ENCODE peak calls at places on chromosomes 16 and 17, in ten cellular contexts. F is neural progenitor cell, I is uterus, J is GM12878, Q is HL-60, E is fibroblast of lung, W is colonic mucosa, V is heart right ventricle, Z is dorsolateral prefrontal cortex, P is lower lobe of right lung. B is an unnamed sample.

GRCh38 chr17:32525116-32525515 is 38.3 kb downstream of the CDK5R1 start:
- DNase-seq in F (no peak), I (no peak), J (no peak), Q (no peak), E (peak), W (no peak), V (no peak), Z (no peak), P (no peak), B (no peak)

GRCh38 chr16:59060212-59060611 is 326.1 kb upstream of the GOT2 start:
- DNase-seq in F (no peak), I (no peak), J (no peak), Q (no peak), E (peak), W (no peak), V (no peak), Z (no peak), P (no peak), B (no peak)

GRCh38 chr16:14585287-14585686 is 44.8 kb downstream of the PARN start:
- DNase-seq in F (no peak), I (no peak), J (no peak), Q (no peak), E (no peak), W (no peak), V (no peak), Z (no peak), P (no peak), B (no peak)

GRCh38 chr17:78238823-78239488 is 7.5 kb downstream of the TMEM235 start:
- DNase-seq in F (no peak), I (no peak), J (no peak), Q (no peak), E (no peak), W (no peak), V (no peak), Z (no peak), P (no peak), B (no peak)

GRCh38 chr16:80103463-80103862 is 437.3 kb upstream of the DYNLRB2 start:
- DNase-seq in F (no peak), I (no peak), J (no peak), Q (no peak), E (no peak), W (no peak), V (no peak), Z (no peak), P (no peak), B (no peak)

GRCh38 chr17:6782244-6782643 is 6.2 kb downstream of the FBXO39 start:
- DNase-seq in F (no peak), I (no peak), J (no peak), Q (no peak), E (no peak), W (no peak), V (no peak), Z (no peak), P (no peak), B (no peak)

GRCh38 chr17:61728297-61728836 is 135.0 kb downstream of the BRIP1 start:
- DNase-seq in F (no peak), I (no peak), J (no peak), Q (no peak), E (no peak), W (no peak), V (no peak), Z (no peak), P (no peak), B (no peak)

GRCh38 chr16:7025616-7026190 is 306.9 kb upstream of the RBFOX1 start:
- DNase-seq in F (peak), I (peak), J (no peak), Q (no peak), E (no peak), W (peak), V (peak), Z (peak), P (peak), B (peak)

GRCh38 chr17:15298176-15298575 is 33.0 kb upstream of the PMP22 start:
- DNase-seq in F (no peak), I (no peak), J (no peak), Q (no peak), E (peak), W (no peak), V (no peak), Z (no peak), P (no peak), B (no peak)

GRCh38 chr16:2591476-2592240 is 53.8 kb downstream of the PDPK1 start:
- DNase-seq in F (no peak), I (no peak), J (no peak), Q (no peak), E (no peak), W (no peak), V (no peak), Z (no peak), P (peak), B (no peak)

GRCh38 chr16:16110111-16110490 is 113.2 kb downstream of the ABCC6 start:
- DNase-seq in F (no peak), I (no peak), J (no peak), Q (no peak), E (no peak), W (no peak), V (no peak), Z (no peak), P (no peak), B (no peak)

GRCh38 chr16:56615353-56615752 is 7.0 kb downstream of the MT2A start:
- DNase-seq in F (no peak), I (no peak), J (no peak), Q (no peak), E (peak), W (no peak), V (no peak), Z (no peak), P (no peak), B (no peak)

GRCh38 chr16:31032736-31033708 is at the start of gene STX4:
- DNase-seq in F (peak), I (peak), J (peak), Q (peak), E (peak), W (peak), V (peak), Z (peak), P (peak), B (peak)

GRCh38 chr16:3171181-3171854 is 16.7 kb upstream of the OR1F1 start:
- DNase-seq in F (peak), I (no peak), J (no peak), Q (no peak), E (no peak), W (no peak), V (no peak), Z (no peak), P (peak), B (no peak)

GRCh38 chr17:9566067-9566466 is 9.6 kb downstream of the STX8 start:
- DNase-seq in F (no peak), I (no peak), J (no peak), Q (no peak), E (no peak), W (no peak), V (no peak), Z (no peak), P (no peak), B (no peak)

GRCh38 chr17:81553616-81554181 is 1.5 kb upstream of the FAAP100 start:
- DNase-seq in F (no peak), I (peak), J (peak), Q (peak), E (peak), W (peak), V (no peak), Z (no peak), P (no peak), B (no peak)

GRCh38 chr17:35284955-35285354 is 42.1 kb downstream of the SLFN5 start:
- DNase-seq in F (no peak), I (no peak), J (no peak), Q (no peak), E (no peak), W (no peak), V (no peak), Z (no peak), P (no peak), B (no peak)

GRCh38 chr16:79721186-79721745 is 120.7 kb upstream of the MAF start:
- DNase-seq in F (no peak), I (peak), J (no peak), Q (no peak), E (peak), W (peak), V (no peak), Z (no peak), P (no peak), B (no peak)

GRCh38 chr17:2854662-2855061 is 58.4 kb downstream of the RAP1GAP2 start:
- DNase-seq in F (no peak), I (peak), J (no peak), Q (no peak), E (no peak), W (peak), V (peak), Z (no peak), P (no peak), B (peak)

GRCh38 chr16:4075534-4075933 is 40.7 kb downstream of the ADCY9 start:
- DNase-seq in F (no peak), I (no peak), J (no peak), Q (no peak), E (no peak), W (no peak), V (no peak), Z (no peak), P (no peak), B (no peak)

GRCh38 chr16:57592591-57593003 is 35.8 kb upstream of the ADGRG1 start:
- DNase-seq in F (no peak), I (no peak), J (no peak), Q (peak), E (no peak), W (no peak), V (no peak), Z (no peak), P (no peak), B (no peak)

GRCh38 chr17:76270127-76270592 is 5.0 kb downstream of the UBALD2 start:
- DNase-seq in F (no peak), I (no peak), J (no peak), Q (no peak), E (no peak), W (no peak), V (no peak), Z (no peak), P (no peak), B (no peak)

GRCh38 chr17:35498429-35499178 is 38.9 kb downstream of the SLFN12L start:
- DNase-seq in F (no peak), I (no peak), J (no peak), Q (no peak), E (no peak), W (no peak), V (no peak), Z (no peak), P (no peak), B (no peak)

GRCh38 chr17:15038656-15039055 is 226.5 kb downstream of the PMP22 start:
- DNase-seq in F (no peak), I (no peak), J (no peak), Q (no peak), E (peak), W (no peak), V (no peak), Z (no peak), P (no peak), B (no peak)

GRCh38 chr16:56993204-56993603 is 3.8 kb downstream of the NLRC5 start:
- DNase-seq in F (no peak), I (no peak), J (no peak), Q (no peak), E (no peak), W (no peak), V (no peak), Z (no peak), P (no peak), B (no peak)

GRCh38 chr17:39835038-39835786 is 28.9 kb downstream of the IKZF3 start:
- DNase-seq in F (peak), I (no peak), J (no peak), Q (no peak), E (no peak), W (no peak), V (no peak), Z (no peak), P (no peak), B (no peak)

GRCh38 chr16:1154887-1155331 is 2.0 kb downstream of the CACNA1H start:
- DNase-seq in F (no peak), I (no peak), J (no peak), Q (no peak), E (no peak), W (no peak), V (no peak), Z (no peak), P (no peak), B (no peak)
- H3K27ac ChIP-seq in F (no peak), I (peak), J (no peak), Q (no peak), E (peak), W (peak), V (no peak), Z (no peak), P (peak), B (peak)

DNA sequence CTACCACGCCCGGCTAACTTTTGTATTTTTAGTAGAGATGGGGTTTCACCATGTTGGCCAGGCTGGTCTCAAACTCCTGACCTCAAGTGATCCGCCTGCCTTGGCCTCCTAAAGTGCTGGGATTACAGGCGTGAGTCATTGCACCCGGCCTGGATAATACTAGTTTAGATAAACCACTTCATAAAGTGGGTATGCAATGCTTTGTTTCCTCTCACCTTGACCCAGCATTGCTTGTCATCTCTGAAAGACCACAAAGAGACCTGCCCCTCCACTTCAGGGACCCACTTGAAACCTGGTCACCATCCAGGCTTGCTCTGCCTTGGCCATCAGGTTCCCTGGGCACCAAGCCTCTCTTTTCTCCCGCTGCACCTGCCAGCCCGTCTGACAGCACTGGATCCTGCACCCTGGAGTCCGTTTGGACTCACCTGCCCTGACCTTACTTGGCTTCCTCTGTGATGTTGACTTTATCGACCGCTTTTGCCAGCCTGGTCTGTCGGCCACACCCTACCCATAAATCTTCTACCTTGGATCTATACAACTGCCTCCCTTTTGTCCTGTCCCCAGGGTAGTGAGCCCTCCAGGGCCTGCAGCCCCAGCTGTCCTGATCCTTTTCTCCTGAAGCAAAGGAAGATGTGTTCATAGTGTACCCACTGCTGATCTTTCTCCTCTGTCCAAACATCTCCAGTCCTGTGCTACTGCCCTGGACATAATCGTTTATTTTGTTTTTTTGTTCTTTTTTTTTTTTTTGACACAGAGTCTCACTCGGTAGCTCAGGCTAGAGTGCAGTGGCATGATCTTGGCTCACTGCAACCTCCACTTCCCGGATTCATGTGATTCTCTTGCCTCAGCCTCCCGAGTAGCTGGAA is 12.7 kb upstream of the ZG16 start:
- DNase-seq in F (no peak), I (no peak), J (no peak), Q (no peak), E (no peak), W (peak), V (no peak), Z (no peak), P (peak), B (no peak)
- TF ChIP-seq CTCF in F (no peak), I (no peak), J (no peak), Q (no peak), E (no peak), W (no peak), V (no peak), Z (no peak), P (no peak), B (no peak)

GRCh38 chr16:20939599-20939998 is 39.0 kb downstream of the LYRM1 start:
- DNase-seq in F (no peak), I (no peak), J (no peak), Q (no peak), E (no peak), W (no peak), V (no peak), Z (no peak), P (no peak), B (no peak)

GRCh38 chr16:20937736-20938135 is 37.2 kb downstream of the LYRM1 start:
- DNase-seq in F (no peak), I (no peak), J (no peak), Q (no peak), E (no peak), W (peak), V (no peak), Z (no peak), P (no peak), B (no peak)

GRCh38 chr16:20941635-20941926 is 41.0 kb downstream of the LYRM1 start:
- DNase-seq in F (no peak), I (no peak), J (no peak), Q (no peak), E (no peak), W (no peak), V (no peak), Z (no peak), P (no peak), B (no peak)

GRCh38 chr16:20940864-20941634 is 40.5 kb downstream of the LYRM1 start:
- DNase-seq in F (no peak), I (no peak), J (no peak), Q (no peak), E (no peak), W (no peak), V (no peak), Z (no peak), P (no peak), B (no peak)

GRCh38 chr16:20938426-20938825 is 37.9 kb downstream of the LYRM1 start:
- DNase-seq in F (no peak), I (no peak), J (no peak), Q (no peak), E (peak), W (no peak), V (no peak), Z (no peak), P (no peak), B (no peak)
- H3K27ac ChIP-seq in F (no peak), I (no peak), J (no peak), Q (no peak), E (no peak), W (no peak), V (no peak), Z (no peak), P (no peak), B (no peak)

GRCh38 chr16:73177896-73178295 is 130.0 kb upstream of the ZFHX3 start:
- DNase-seq in F (no peak), I (no peak), J (no peak), Q (no peak), E (no peak), W (no peak), V (no peak), Z (no peak), P (no peak), B (no peak)

GRCh38 chr16:73173396-73173795 is 125.5 kb upstream of the ZFHX3 start:
- DNase-seq in F (no peak), I (peak), J (no peak), Q (no peak), E (peak), W (no peak), V (peak), Z (no peak), P (no peak), B (peak)

GRCh38 chr16:73172621-73173312 is 124.8 kb upstream of the ZFHX3 start:
- DNase-seq in F (peak), I (peak), J (no peak), Q (no peak), E (peak), W (peak), V (peak), Z (peak), P (peak), B (peak)

GRCh38 chr16:73179671-73180370 is 131.9 kb upstream of the ZFHX3 start:
- DNase-seq in F (no peak), I (peak), J (no peak), Q (no peak), E (peak), W (no peak), V (peak), Z (no peak), P (no peak), B (peak)

GRCh38 chr16:73176577-73177013 is 128.7 kb upstream of the ZFHX3 start:
- DNase-seq in F (peak), I (no peak), J (no peak), Q (no peak), E (peak), W (no peak), V (no peak), Z (no peak), P (no peak), B (no peak)
- TF ChIP-seq CTCF in F (peak), I (peak), J (no peak), Q (no peak), E (peak), W (peak), V (no peak), Z (peak), P (peak), B (peak)

GRCh38 chr16:78490431-78490830 is 391.0 kb downstream of the WWOX start:
- DNase-seq in F (no peak), I (no peak), J (no peak), Q (no peak), E (no peak), W (no peak), V (no peak), Z (no peak), P (no peak), B (no peak)

GRCh38 chr16:78487471-78487870 is 388.0 kb downstream of the WWOX start:
- DNase-seq in F (no peak), I (no peak), J (no peak), Q (no peak), E (no peak), W (no peak), V (no peak), Z (no peak), P (no peak), B (no peak)

GRCh38 chr16:78489631-78490030 is 390.2 kb downstream of the WWOX start:
- DNase-seq in F (no peak), I (no peak), J (no peak), Q (no peak), E (no peak), W (no peak), V (no peak), Z (no peak), P (no peak), B (no peak)

GRCh38 chr16:78489072-78489471 is 389.6 kb downstream of the WWOX start:
- DNase-seq in F (no peak), I (no peak), J (no peak), Q (no peak), E (no peak), W (no peak), V (no peak), Z (no peak), P (no peak), B (no peak)

DNA sequence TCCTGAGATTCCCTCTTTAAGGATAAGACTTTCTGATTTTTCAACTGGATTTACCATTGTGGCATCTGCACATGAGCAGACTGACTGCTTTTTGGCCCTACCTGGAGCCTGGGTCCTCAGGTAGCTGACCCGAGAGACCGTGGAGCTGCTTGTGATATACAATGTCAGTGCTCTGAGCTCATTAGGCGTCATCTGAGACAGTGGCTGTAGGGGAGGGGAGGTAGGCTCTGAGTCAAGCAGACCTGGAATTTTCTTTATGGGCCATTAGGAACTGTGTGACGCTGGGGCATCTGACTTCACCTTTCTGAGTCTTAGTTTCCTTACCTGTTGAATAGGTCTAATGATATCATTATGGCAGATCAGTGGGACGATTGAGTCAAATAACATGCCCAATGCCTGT is 389.0 kb downstream of the WWOX start:
- DNase-seq in F (no peak), I (no peak), J (no peak), Q (no peak), E (no peak), W (no peak), V (no peak), Z (no peak), P (no peak), B (no peak)
- H3K27ac ChIP-seq in F (no peak), I (no peak), J (no peak), Q (no peak), E (no peak), W (no peak), V (no peak), Z (no peak), P (no peak), B (no peak)

GRCh38 chr17:80252871-80253270 is 7.8 kb upstream of the RNF213 start:
- DNase-seq in F (peak), I (no peak), J (no peak), Q (peak), E (peak), W (peak), V (no peak), Z (no peak), P (peak), B (peak)
- TF ChIP-seq CTCF in F (peak), I (no peak), J (peak), Q (peak), E (peak), W (peak), V (peak), Z (no peak), P (peak), B (peak)

GRCh38 chr17:57424273-57424672 is 167.9 kb downstream of the MSI2 start:
- DNase-seq in F (no peak), I (no peak), J (no peak), Q (no peak), E (no peak), W (no peak), V (no peak), Z (no peak), P (no peak), B (no peak)
- H3K27ac ChIP-seq in F (no peak), I (no peak), J (peak), Q (no peak), E (no peak), W (peak), V (no peak), Z (no peak), P (no peak), B (no peak)

B was measured in left ventricle myocardium inferior.